ENCODE peak calls at places on chromosome 13, in five cellular contexts. R, W, F, B and Q are unnamed samples.

GRCh38 chr13:90272356-90272755 is 1075.1 kb upstream of the MIR17HG start:
- DNase-seq in R (peak), F (no peak), W (no peak), B (no peak), Q (no peak)

GRCh38 chr13:95536629-95537241 is 15.8 kb upstream of the CLDN10 start:
- DNase-seq in B (no peak), F (no peak), W (no peak), R (no peak), Q (no peak)

GRCh38 chr13:34224877-34225276 is 406.9 kb downstream of the RFC3 start:
- DNase-seq in B (no peak), W (no peak), R (peak), F (no peak), Q (no peak)

GRCh38 chr13:43663474-43664090 is 123.2 kb downstream of the ENOX1 start:
- DNase-seq in W (no peak), B (no peak), R (peak), F (no peak), Q (no peak)

GRCh38 chr13:40063278-40063698 is 407.8 kb downstream of the COG6 start:
- DNase-seq in B (no peak), F (no peak), R (no peak), W (no peak), Q (no peak)

GRCh38 chr13:27425151-27425917 is 915 bp downstream of the GTF3A start:
- DNase-seq in F (no peak), B (no peak), W (no peak), R (peak), Q (peak)

GRCh38 chr13:45681101-45681500 is 21.0 kb upstream of the CBY2 start:
- DNase-seq in W (no peak), B (no peak), R (no peak), F (no peak), Q (no peak)

GRCh38 chr13:22311734-22312404 is 641.0 kb downstream of the FGF9 start:
- DNase-seq in B (peak), W (no peak), R (no peak), F (no peak), Q (no peak)

GRCh38 chr13:50993908-50994307 is 84.3 kb downstream of the RNASEH2B start:
- DNase-seq in W (no peak), B (no peak), F (no peak), R (no peak), Q (no peak)

GRCh38 chr13:37621811-37622361 is 23.3 kb upstream of the POSTN start:
- DNase-seq in W (no peak), B (no peak), F (no peak), R (peak), Q (no peak)

GRCh38 chr13:113018676-113019465 is 49.9 kb downstream of the MCF2L start:
- DNase-seq in W (no peak), F (no peak), R (no peak), B (no peak), Q (no peak)
- TF ChIP-seq CTCF in W (no peak), F (no peak), R (no peak), B (no peak), Q (no peak)

GRCh38 chr13:78881054-78881453 is 222.1 kb upstream of the OBI1 start:
- DNase-seq in F (no peak), R (no peak), B (no peak), W (no peak), Q (no peak)

GRCh38 chr13:78876915-78877549 is 218.1 kb upstream of the OBI1 start:
- DNase-seq in W (no peak), R (no peak), F (no peak), B (no peak), Q (no peak)

GRCh38 chr13:78881746-78882145 is 222.8 kb upstream of the OBI1 start:
- DNase-seq in R (no peak), W (no peak), F (no peak), B (no peak), Q (no peak)

DNA sequence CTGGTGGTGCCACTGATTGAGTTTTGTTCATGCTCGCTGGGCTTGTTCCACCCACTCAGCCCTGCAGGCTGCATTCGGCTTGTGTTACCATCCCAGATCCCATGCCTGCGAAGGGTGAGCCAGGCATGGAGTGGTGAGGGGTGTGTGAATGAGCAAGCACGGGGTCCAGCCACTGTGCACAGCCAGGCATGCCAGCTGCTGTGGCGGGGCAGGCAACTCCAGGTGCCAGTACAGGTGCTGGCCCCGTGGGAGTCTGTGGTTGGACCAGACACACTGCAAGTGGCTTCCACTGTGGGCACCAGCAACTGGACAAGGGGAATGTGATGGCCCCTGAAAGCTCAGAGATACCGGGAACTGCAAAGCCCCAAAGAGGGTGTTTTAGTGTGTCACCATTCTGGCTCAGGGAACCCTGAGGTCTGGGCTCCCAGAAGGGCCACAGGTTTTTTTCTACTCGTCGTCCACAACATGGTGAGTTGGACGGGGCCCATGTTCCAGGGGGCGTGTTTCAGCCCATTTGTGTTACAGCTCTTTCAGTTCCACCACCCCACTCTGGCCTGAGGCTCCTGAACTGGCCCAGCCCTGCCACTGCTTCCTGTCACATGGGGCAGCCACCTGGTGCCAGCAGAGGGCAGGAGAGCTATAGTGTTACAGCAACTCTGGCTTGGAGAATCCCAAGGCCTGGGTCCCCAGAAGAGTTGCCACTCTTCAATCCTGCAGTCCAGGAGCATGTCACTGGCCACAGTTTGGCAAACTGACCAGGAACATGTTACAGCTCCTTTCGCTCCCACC is 217.0 kb upstream of the OBI1 start:
- DNase-seq in W (no peak), F (no peak), R (no peak), B (no peak), Q (no peak)
- TF ChIP-seq CTCF in W (no peak), F (no peak), R (no peak), B (no peak), Q (no peak)

GRCh38 chr13:41411536-41411935 is 45.8 kb upstream of the RGCC start:
- DNase-seq in W (no peak), F (no peak), R (peak), B (no peak), Q (peak)
- TF ChIP-seq CTCF in W (peak), F (peak), R (peak), B (peak), Q (no peak)

DNA sequence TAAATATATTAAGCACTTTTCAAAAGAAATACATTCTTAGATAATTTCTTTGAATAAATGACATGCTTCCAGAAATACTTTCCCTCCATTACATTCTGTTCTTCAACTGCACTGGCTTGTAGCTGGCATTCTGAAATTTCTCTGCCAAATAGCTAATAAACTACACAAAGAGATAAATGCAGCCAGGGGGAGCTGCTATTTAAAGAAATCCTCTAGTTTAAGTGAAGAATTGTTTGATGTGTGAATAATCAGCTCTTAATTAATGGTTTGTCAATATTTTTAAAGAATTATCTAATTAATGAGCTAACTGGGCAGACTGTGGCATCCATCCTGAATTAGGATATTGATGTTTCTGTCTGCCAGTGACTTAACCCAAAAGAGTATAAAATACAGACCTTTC is 30.7 kb downstream of the SLC7A1 start:
- DNase-seq in B (no peak), R (no peak), W (no peak), F (no peak), Q (no peak)
- TF ChIP-seq CTCF in B (no peak), R (no peak), W (no peak), F (no peak), Q (no peak)

DNA sequence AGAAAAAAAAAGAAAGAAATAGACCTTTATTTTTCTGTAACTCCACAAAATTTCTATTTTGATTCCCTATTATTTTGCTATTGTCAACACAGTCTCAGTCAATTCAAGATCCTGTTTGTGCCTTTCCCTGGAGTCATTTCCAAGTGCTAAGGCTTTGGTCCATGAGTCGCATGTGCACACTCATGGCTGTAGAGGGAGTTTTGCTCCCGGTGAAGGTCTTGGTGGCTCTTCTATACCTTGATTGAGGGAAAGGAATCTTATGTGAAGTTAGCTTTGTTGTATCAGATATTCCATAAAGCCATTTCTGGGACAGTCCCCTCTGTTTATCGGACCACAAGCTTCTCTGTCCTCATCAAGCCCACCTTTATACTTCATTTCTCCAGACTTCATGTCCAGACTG is 58.7 kb upstream of the ALOX5AP start:
- DNase-seq in W (no peak), F (no peak), B (no peak), R (no peak), Q (no peak)
- TF ChIP-seq CTCF in W (peak), F (peak), B (no peak), R (peak), Q (no peak)

GRCh38 chr13:36133950-36134349 is 2.8 kb upstream of the DCLK1 start:
- DNase-seq in F (no peak), B (no peak), R (no peak), W (no peak), Q (no peak)
- TF ChIP-seq CTCF in F (no peak), B (no peak), R (no peak), W (no peak), Q (no peak)